ENCODE peak calls at places on chromosomes 11 and 22, in seven cellular contexts. O is stimulated activated CD4-positive, alpha-beta T cell treated with anti-CD3 and anti-CD28 coated beads, Interleukin-15, amount 100 ng/mL, for 24 hours; B is NCI-H1417; W is endothelial cell; U is neural crest cell; Q is fibroblast of the aortic adventitia; X is heart left ventricle. M is an unnamed sample.

GRCh38 chr11:113730887-113731726 is 25.0 kb upstream of the TMPRSS5 start:
- DNase-seq in O (no peak), B (peak; percentile 92), W (peak; percentile 31), U (peak; percentile 19), Q (peak; percentile 76), X (no peak), M (peak; percentile 39)

GRCh38 chr11:129458278-129458677 is 82.6 kb downstream of the BARX2 start:
- DNase-seq in O (no peak), B (no peak), W (no peak), U (no peak), Q (no peak), X (no peak), M (no peak)

GRCh38 chr22:36284171-36284571 is 31.2 kb downstream of the APOL1 start:
- DNase-seq in O (no peak), B (no peak), W (no peak), U (no peak), Q (no peak), X (no peak), M (no peak)

GRCh38 chr11:60193687-60194433 is 11.0 kb upstream of the MS4A6A start:
- DNase-seq in O (peak; percentile 77), B (peak; percentile 71), W (peak; percentile 65), U (peak; percentile 72), Q (peak; percentile 53), X (peak; percentile 51), M (no peak)

GRCh38 chr11:36278531-36279245 is 10.5 kb downstream of the COMMD9 start:
- DNase-seq in O (no peak), B (peak; percentile 66), W (no peak), U (no peak), Q (no peak), X (no peak), M (no peak)

GRCh38 chr22:19755722-19756287 is 4.8 kb upstream of the TBX1 start:
- DNase-seq in O (no peak), B (no peak), W (no peak), U (no peak), Q (no peak), X (no peak), M (no peak)

GRCh38 chr22:39707816-39708215 is 137.3 kb downstream of the CACNA1I start:
- DNase-seq in O (no peak), B (no peak), W (no peak), U (no peak), Q (no peak), X (no peak), M (no peak)

GRCh38 chr22:49406879-49407587 is 420.6 kb downstream of the BRD1 start:
- DNase-seq in O (no peak), B (no peak), W (no peak), U (no peak), Q (no peak), X (no peak), M (no peak)

GRCh38 chr11:86067230-86068137 is 1.4 kb downstream of the PICALM start:
- DNase-seq in O (no peak), B (peak; percentile 65), W (no peak), U (no peak), Q (peak; percentile 37), X (no peak), M (no peak)

GRCh38 chr22:20392983-20393704 is 807 bp upstream of the ZNF74 start:
- DNase-seq in O (peak; percentile 9), B (no peak), W (no peak), U (no peak), Q (no peak), X (peak; percentile 31), M (no peak)

GRCh38 chr22:19811811-19812771 is 42.6 kb downstream of the GNB1L start:
- DNase-seq in O (no peak), B (no peak), W (peak; percentile 2), U (no peak), Q (no peak), X (no peak), M (peak; percentile 64)

GRCh38 chr11:95067042-95067827 is 516 bp downstream of the SRSF8 start:
- DNase-seq in O (peak; percentile 86), B (peak; percentile 95), W (peak; percentile 86), U (peak; percentile 73), Q (peak; percentile 74), X (peak; percentile 92), M (peak; percentile 79)

GRCh38 chr22:27438271-27438980 is 363.1 kb downstream of the MN1 start:
- DNase-seq in O (no peak), B (peak; percentile 40), W (no peak), U (no peak), Q (peak; percentile 45), X (peak; percentile 64), M (peak; percentile 82)

GRCh38 chr11:88326112-88326511 is 11.4 kb downstream of the CTSC start:
- DNase-seq in O (no peak), B (peak; percentile 9), W (no peak), U (no peak), Q (no peak), X (no peak), M (no peak)

GRCh38 chr22:35071784-35072183 is 5.8 kb downstream of the ISX start:
- DNase-seq in O (no peak), B (no peak), W (no peak), U (no peak), Q (no peak), X (no peak), M (peak; percentile 12)

GRCh38 chr22:35368386-35368785 is 12.5 kb upstream of the HMOX1 start:
- DNase-seq in O (no peak), B (no peak), W (no peak), U (no peak), Q (no peak), X (no peak), M (no peak)

GRCh38 chr22:40128989-40129388 is 48.7 kb upstream of the TNRC6B start:
- DNase-seq in O (no peak), B (no peak), W (no peak), U (no peak), Q (no peak), X (no peak), M (no peak)

GRCh38 chr11:61489833-61490585 is 18.5 kb upstream of the LRRC10B start:
- DNase-seq in O (no peak), B (peak; percentile 20), W (no peak), U (no peak), Q (peak; percentile 74), X (peak; percentile 67), M (no peak)

GRCh38 chr22:22923379-22923778 is 35.8 kb downstream of the IGLL5 start:
- DNase-seq in O (no peak), B (no peak), W (no peak), U (no peak), Q (no peak), X (no peak), M (no peak)

M was measured in COR-L47.